ENCODE peak calls at places on chromosomes 16 and 17, in six cellular contexts. R is GM23248, G is Daoy, W is hepatocyte, D is EL, Q is astrocyte of the hippocampus. U is an unnamed sample.

GRCh38 chr17:49473900-49474751 is 21.0 kb upstream of the NGFR start:
- DNase-seq in Q (no peak), D (no peak), G (no peak), R (no peak), W (no peak), U (no peak)

GRCh38 chr17:31269597-31269996 is 27.4 kb downstream of the OMG start:
- DNase-seq in G (peak), W (peak), D (peak), Q (peak), R (peak), U (peak)

GRCh38 chr16:89375021-89375420 is 115.3 kb downstream of the ANKRD11 start:
- DNase-seq in Q (no peak), R (no peak), W (no peak), D (no peak), G (no peak), U (peak)

GRCh38 chr17:77608431-77608830 is 350.1 kb upstream of the TNRC6C start:
- DNase-seq in G (no peak), D (no peak), Q (no peak), W (no peak), R (no peak), U (no peak)

GRCh38 chr17:13244511-13244910 is 226.7 kb upstream of the ELAC2 start:
- DNase-seq in G (no peak), D (no peak), Q (no peak), R (peak), W (no peak), U (no peak)

GRCh38 chr17:79721993-79722671 is 8.6 kb upstream of the ENPP7 start:
- DNase-seq in Q (peak), G (no peak), D (no peak), W (no peak), R (peak), U (peak)

GRCh38 chr17:78783711-78784396 is 1.8 kb upstream of the CYTH1 start:
- DNase-seq in Q (no peak), W (no peak), D (no peak), G (no peak), R (no peak), U (no peak)

GRCh38 chr17:33464669-33465275 is 171.7 kb upstream of the ASIC2 start:
- DNase-seq in G (no peak), W (peak), R (no peak), D (no peak), Q (no peak), U (peak)

GRCh38 chr16:66619534-66620418 is 15.3 kb downstream of the CMTM3 start:
- DNase-seq in Q (peak), R (peak), D (peak), W (no peak), G (peak), U (peak)

GRCh38 chr16:89944773-89945172 is 3.8 kb upstream of the DEF8 start:
- DNase-seq in Q (no peak), R (no peak), G (peak), W (no peak), D (no peak), U (no peak)